ENCODE peak calls at places on chromosomes 16 and 17, in six cellular contexts. B is HCEC 1CT; P is activated CD8-positive, alpha-beta memory T cell treated with anti-CD3 and anti-CD28 coated beads for 1 hour; T is body of pancreas; G is LHCN-M2; Y is left ventricle myocardium superior. L is an unnamed sample.

GRCh38 chr17:6430769-6431168 is 4.2 kb downstream of the AIPL1 start:
- DNase-seq in B (no peak), P (no peak), T (no peak), G (peak), Y (no peak), L (no peak)

GRCh38 chr17:44355310-44355640 is 8.4 kb downstream of the FAM171A2 start:
- DNase-seq in B (no peak), P (no peak), T (no peak), G (no peak), Y (no peak), L (no peak)

GRCh38 chr16:89024546-89024945 is 47.5 kb upstream of the CBFA2T3 start:
- DNase-seq in B (no peak), P (no peak), T (no peak), G (no peak), Y (no peak), L (peak)

GRCh38 chr16:74813109-74813641 is 38.6 kb upstream of the FA2H start:
- DNase-seq in B (peak), P (peak), T (peak), G (peak), Y (peak), L (peak)

GRCh38 chr17:45768000-45768399 is 16.1 kb upstream of the CRHR1 start:
- DNase-seq in B (no peak), P (no peak), T (no peak), G (no peak), Y (no peak), L (no peak)

GRCh38 chr16:4249546-4249945 is 7.7 kb upstream of the SRL start:
- DNase-seq in B (no peak), P (no peak), T (no peak), G (no peak), Y (no peak), L (no peak)

GRCh38 chr17:70636517-70637133 is 467.3 kb downstream of the KCNJ2 start:
- DNase-seq in B (peak), P (no peak), T (peak), G (peak), Y (no peak), L (no peak)

GRCh38 chr17:44827863-44828262 is 2.2 kb downstream of the GJC1 start:
- DNase-seq in B (peak), P (no peak), T (no peak), G (no peak), Y (no peak), L (no peak)

GRCh38 chr16:70252355-70252988 is 732 bp upstream of the EXOSC6 start:
- DNase-seq in B (no peak), P (no peak), T (no peak), G (peak), Y (peak), L (peak)

GRCh38 chr17:57557793-57558681 is 187.1 kb downstream of the CCDC182 start:
- DNase-seq in B (peak), P (no peak), T (no peak), G (peak), Y (no peak), L (no peak)

GRCh38 chr16:12323007-12323699 is 346.6 kb downstream of the SNX29 start:
- DNase-seq in B (no peak), P (no peak), T (no peak), G (no peak), Y (no peak), L (no peak)